ENCODE peak calls at places on chromosomes 6 and 20, in five cellular contexts. A, V, L, Q and U are unnamed samples.

GRCh38 chr6:36200998-36201596 is 4.6 kb downstream of the BRPF3 start:
- DNase-seq in L (no peak), Q (no peak), A (no peak), V (no peak), U (no peak)

GRCh38 chr6:15368873-15369272 is 123.0 kb downstream of the JARID2 start:
- DNase-seq in Q (no peak), V (no peak), A (no peak), L (no peak), U (no peak)

GRCh38 chr6:133501675-133502275 is 260.6 kb downstream of the EYA4 start:
- DNase-seq in Q (no peak), A (no peak), V (no peak), L (no peak), U (no peak)

GRCh38 chr20:48406462-48407235 is 421.1 kb downstream of the PREX1 start:
- DNase-seq in Q (peak), L (no peak), A (no peak), V (no peak), U (no peak)

GRCh38 chr6:836276-836853 is 143.4 kb upstream of the EXOC2 start:
- DNase-seq in Q (no peak), A (no peak), V (no peak), L (no peak), U (no peak)

GRCh38 chr6:87922947-87923330 is 124.7 kb upstream of the SPACA1 start:
- DNase-seq in V (no peak), A (no peak), L (no peak), Q (no peak), U (peak)

GRCh38 chr6:53615633-53616449 is 49.7 kb downstream of the KLHL31 start:
- DNase-seq in V (no peak), A (no peak), L (no peak), Q (peak), U (no peak)

GRCh38 chr6:169429001-169429400 is 175.4 kb upstream of the THBS2 start:
- DNase-seq in V (no peak), A (no peak), L (no peak), Q (no peak), U (no peak)

GRCh38 chr6:35600659-35601125 is 88.0 kb upstream of the TULP1 start:
- DNase-seq in V (no peak), Q (peak), A (no peak), L (no peak), U (no peak)

GRCh38 chr20:17531537-17532025 is 402 bp upstream of the BFSP1 start:
- DNase-seq in V (no peak), L (no peak), Q (no peak), A (no peak), U (no peak)
- H3K4me3 ChIP-seq in V (peak), L (peak), Q (peak), A (peak), U (peak)

DNA sequence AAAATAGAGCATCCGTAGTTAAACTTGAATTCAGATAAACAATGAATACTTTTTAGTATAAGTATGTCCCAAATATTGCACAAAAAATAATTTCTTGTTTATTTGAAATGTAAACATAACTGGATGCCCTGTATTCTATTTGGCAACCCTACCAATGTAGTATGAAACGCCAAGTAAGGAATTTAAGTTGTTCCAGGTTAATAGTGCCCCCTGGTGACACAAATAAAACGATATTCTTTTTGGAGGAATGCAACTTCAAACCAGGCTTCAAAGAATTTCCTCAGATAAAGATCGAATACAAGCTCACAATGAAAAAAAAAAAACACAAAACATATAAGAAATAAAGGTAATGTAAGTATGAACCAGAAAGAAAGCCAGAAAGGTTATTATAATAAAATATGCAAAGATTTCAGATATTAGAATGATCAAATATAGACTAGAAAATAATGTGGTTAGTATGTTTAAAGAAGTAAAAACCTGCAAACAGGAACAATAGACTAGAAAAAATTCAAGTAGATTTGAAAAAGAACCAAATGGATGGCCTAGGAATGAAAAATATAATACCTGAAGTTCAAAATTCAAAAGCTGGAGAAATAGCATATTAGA is 18.4 kb upstream of the AKAP7 start:
- DNase-seq in V (no peak), L (no peak), Q (peak), A (peak), U (peak)
- TF ChIP-seq CTCF in V (peak), L (peak), Q (peak), A (peak), U (peak)

GRCh38 chr20:22582386-22582959 is 1.9 kb downstream of the FOXA2 start:
- DNase-seq in A (no peak), V (no peak), Q (no peak), L (no peak), U (no peak)
- H3K4me3 ChIP-seq in A (no peak), V (peak), Q (no peak), L (peak), U (no peak)

GRCh38 chr6:110646419-110646698 is 168.9 kb downstream of the CDK19 start:
- DNase-seq in A (no peak), L (no peak), Q (no peak), V (no peak), U (no peak)

GRCh38 chr6:110650755-110651154 is 164.5 kb downstream of the CDK19 start:
- DNase-seq in V (no peak), A (no peak), Q (no peak), L (no peak), U (no peak)

GRCh38 chr6:110645685-110646418 is 169.4 kb downstream of the CDK19 start:
- DNase-seq in V (no peak), A (no peak), Q (no peak), L (no peak), U (no peak)

GRCh38 chr6:110649704-110650103 is 165.6 kb downstream of the CDK19 start:
- DNase-seq in L (no peak), V (no peak), A (no peak), Q (no peak), U (no peak)

GRCh38 chr6:110646951-110647910 is 168.0 kb downstream of the CDK19 start:
- DNase-seq in Q (no peak), V (no peak), A (no peak), L (no peak), U (no peak)
- TF ChIP-seq CTCF in Q (peak), V (no peak), A (no peak), L (peak), U (peak)

GRCh38 chr6:137951064-137951597 is 84.1 kb downstream of the TNFAIP3 start:
- DNase-seq in L (no peak), V (no peak), A (no peak), Q (no peak), U (no peak)
- H3K4me3 ChIP-seq in L (no peak), V (no peak), A (no peak), Q (no peak), U (no peak)

DNA sequence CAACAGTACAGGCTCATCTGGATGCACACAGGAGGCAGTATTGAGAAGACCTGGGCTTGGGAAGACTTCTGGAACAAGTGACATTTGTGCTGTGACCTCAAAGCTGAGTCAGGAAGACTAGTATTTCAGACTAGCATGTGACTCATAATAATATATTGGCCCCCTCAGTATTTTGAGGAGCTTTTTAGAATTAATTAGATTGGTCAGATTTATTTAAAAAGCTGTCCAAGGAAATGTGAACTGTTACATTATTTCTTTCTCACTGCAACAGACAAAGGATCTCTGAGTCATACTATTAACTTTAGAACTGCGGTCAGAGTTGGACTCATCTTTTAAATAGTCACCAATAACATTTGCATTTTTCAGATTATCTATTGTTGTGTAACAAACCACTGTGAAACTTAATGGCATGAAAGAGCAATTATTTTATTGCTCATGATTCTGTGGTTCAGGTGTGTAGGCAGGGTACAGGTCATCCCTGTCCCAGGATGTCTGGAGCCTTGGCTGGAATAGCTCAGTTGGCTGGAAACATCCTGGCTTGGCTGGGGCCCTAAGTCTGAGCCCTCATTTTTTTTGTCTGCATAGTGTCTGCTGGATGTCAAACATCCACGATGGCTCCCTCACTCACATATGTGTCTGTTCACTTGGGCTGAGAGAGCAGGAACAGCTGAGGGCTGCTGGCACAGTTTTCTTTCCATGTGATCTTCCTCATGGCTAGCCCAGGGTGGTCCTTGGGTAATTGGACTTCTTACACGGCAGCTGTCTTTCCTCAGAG is 46.8 kb downstream of the MAP3K4 start:
- DNase-seq in A (no peak), V (no peak), L (peak), Q (peak), U (no peak)
- TF ChIP-seq CTCF in A (no peak), V (no peak), L (no peak), Q (peak), U (no peak)

GRCh38 chr6:130928993-130929678 is 101.9 kb downstream of the SMLR1 start:
- DNase-seq in V (no peak), L (no peak), Q (peak), A (no peak), U (no peak)
- H3K4me3 ChIP-seq in V (peak), L (no peak), Q (no peak), A (no peak), U (no peak)